ENCODE peak calls at places on chromosomes 3 and 15, in nine cellular contexts. E is body of pancreas, B is OCI-LY7, Z is HCT116, I is WTC11, O is endothelial cell, X is neural progenitor cell, L is progenitor cell of endocrine pancreas, F is thyroid gland. D is an unnamed sample.

GRCh38 chr3:86961297-86961696 is 29.7 kb downstream of the VGLL3 start:
- DNase-seq in E (no peak), B (no peak), Z (no peak), I (no peak), O (no peak), X (no peak), L (no peak), F (no peak), D (no peak)

GRCh38 chr3:107992976-107993684 is 97.7 kb downstream of the CD47 start:
- DNase-seq in E (no peak), B (no peak), Z (no peak), I (no peak), O (no peak), X (no peak), L (no peak), F (no peak), D (no peak)

GRCh38 chr3:197595470-197596185 is 39.9 kb upstream of the BDH1 start:
- DNase-seq in E (no peak), B (no peak), Z (no peak), I (no peak), O (no peak), X (no peak), L (no peak), F (no peak), D (no peak)

GRCh38 chr15:93073465-93073952 is 15.5 kb downstream of the RGMA start:
- DNase-seq in E (peak; percentile 35), B (no peak), Z (no peak), I (no peak), O (no peak), X (peak; percentile 72), L (no peak), F (peak; percentile 33), D (peak; percentile 30)

GRCh38 chr3:127815641-127816605 is 6.4 kb downstream of the MGLL start:
- DNase-seq in E (no peak), B (no peak), Z (no peak), I (no peak), O (no peak), X (no peak), L (no peak), F (no peak), D (no peak)

GRCh38 chr3:67648701-67649100 is 5.7 kb downstream of the SUCLG2 start:
- DNase-seq in E (no peak), B (no peak), Z (no peak), I (no peak), O (no peak), X (no peak), L (no peak), F (no peak), D (no peak)

GRCh38 chr3:45273681-45274515 is 47.8 kb upstream of the TMEM158 start:
- DNase-seq in E (no peak), B (no peak), Z (no peak), I (no peak), O (no peak), X (no peak), L (no peak), F (no peak), D (no peak)

GRCh38 chr3:25663324-25664065 is 1.2 kb downstream of the TOP2B start:
- DNase-seq in E (peak; percentile 45), B (peak; percentile 71), Z (peak; percentile 8), I (no peak), O (peak; percentile 14), X (peak; percentile 57), L (no peak), F (no peak), D (peak; percentile 22)

GRCh38 chr15:90362936-90363212 is 10.8 kb downstream of the ZNF774 start:
- DNase-seq in E (no peak), B (no peak), Z (no peak), I (no peak), O (no peak), X (no peak), L (no peak), F (no peak), D (no peak)

GRCh38 chr3:37103103-37103815 is 71.1 kb downstream of the LRRFIP2 start:
- DNase-seq in E (no peak), B (no peak), Z (no peak), I (no peak), O (no peak), X (no peak), L (no peak), F (no peak), D (no peak)

GRCh38 chr15:57522148-57522547 is 69.6 kb upstream of the MYZAP start:
- DNase-seq in E (peak; percentile 50), B (no peak), Z (no peak), I (no peak), O (no peak), X (no peak), L (no peak), F (peak; percentile 94), D (no peak)

GRCh38 chr3:117036259-117036799 is 326.8 kb downstream of the TUSC7 start:
- DNase-seq in E (no peak), B (no peak), Z (no peak), I (no peak), O (no peak), X (no peak), L (no peak), F (peak; percentile 17), D (no peak)

GRCh38 chr15:101434032-101434920 is 55.2 kb downstream of the PCSK6 start:
- DNase-seq in E (no peak), B (no peak), Z (no peak), I (no peak), O (no peak), X (no peak), L (no peak), F (no peak), D (no peak)

GRCh38 chr3:10469406-10470119 is 35.8 kb downstream of the ATP2B2 start:
- DNase-seq in E (no peak), B (no peak), Z (no peak), I (no peak), O (no peak), X (peak; percentile 39), L (no peak), F (no peak), D (peak; percentile 31)

GRCh38 chr3:60752800-60753199 is 498.5 kb downstream of the FHIT start:
- DNase-seq in E (no peak), B (no peak), Z (no peak), I (no peak), O (no peak), X (no peak), L (no peak), F (no peak), D (no peak)

GRCh38 chr3:142976621-142977398 is 13.3 kb upstream of the PAQR9 start:
- DNase-seq in E (peak; percentile 77), B (no peak), Z (peak; percentile 61), I (no peak), O (no peak), X (no peak), L (no peak), F (peak; percentile 18), D (no peak)

GRCh38 chr15:50767332-50767861 is 1.9 kb upstream of the SPPL2A start:
- DNase-seq in E (peak; percentile 29), B (no peak), Z (no peak), I (no peak), O (no peak), X (no peak), L (no peak), F (no peak), D (no peak)

GRCh38 chr3:38689774-38690173 is 40.3 kb upstream of the SCN5A start:
- DNase-seq in E (no peak), B (no peak), Z (no peak), I (no peak), O (no peak), X (no peak), L (no peak), F (no peak), D (no peak)
- TF ChIP-seq CTCF in E (no peak), B (no peak), Z (no peak), I (no peak), O (no peak), X (no peak), L (no peak), F (no peak), D (no peak)

DNA sequence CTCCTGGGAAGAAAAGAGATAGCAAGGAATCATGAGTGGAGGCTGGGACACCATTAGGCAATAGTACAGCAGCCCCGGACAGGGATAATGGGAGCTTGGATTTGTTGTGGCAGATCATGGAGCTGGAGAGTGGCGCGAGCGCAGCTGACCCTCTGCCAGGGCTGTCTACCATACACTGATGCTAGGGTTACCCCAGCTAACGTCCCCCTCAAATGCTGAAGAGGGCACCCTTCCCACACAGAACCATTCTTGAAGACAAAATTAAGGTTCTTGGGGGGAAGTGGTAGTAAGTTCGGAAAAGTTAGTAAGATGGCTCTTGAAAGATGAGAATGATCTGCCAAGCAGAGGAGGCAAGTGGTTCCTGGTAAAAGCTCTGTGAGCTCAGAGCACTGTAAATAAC is 61.1 kb downstream of the ST3GAL6 start:
- DNase-seq in E (no peak), B (no peak), Z (no peak), I (no peak), O (no peak), X (no peak), L (no peak), F (no peak), D (no peak)
- TF ChIP-seq CTCF in E (no peak), B (peak; percentile 30), Z (peak; percentile 38), I (no peak), O (no peak), X (no peak), L (no peak), F (no peak), D (no peak)

DNA sequence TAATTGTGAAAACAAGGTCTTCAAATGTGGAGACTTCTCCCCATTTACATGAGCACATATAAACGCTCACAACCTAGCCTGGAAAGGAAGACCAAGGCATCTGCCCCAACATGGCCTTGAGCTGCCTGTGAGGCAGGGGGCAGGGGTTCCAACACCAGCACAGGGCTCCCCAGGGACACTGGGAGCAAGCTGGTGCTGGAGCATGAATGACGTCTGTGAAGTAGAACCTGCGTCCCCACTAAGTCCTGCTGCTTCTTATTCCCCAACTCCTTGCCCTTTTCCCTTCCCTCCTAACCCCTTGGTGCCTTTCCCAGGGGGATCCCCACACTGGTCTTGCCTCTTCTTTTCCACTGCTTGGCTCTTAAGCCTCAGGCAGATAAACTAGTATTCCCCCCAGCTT is 93.1 kb downstream of the RBPMS2 start:
- DNase-seq in E (no peak), B (no peak), Z (no peak), I (no peak), O (no peak), X (no peak), L (no peak), F (no peak), D (no peak)
- TF ChIP-seq CTCF in E (no peak), B (no peak), Z (no peak), I (no peak), O (no peak), X (no peak), L (no peak), F (no peak), D (no peak)

DNA sequence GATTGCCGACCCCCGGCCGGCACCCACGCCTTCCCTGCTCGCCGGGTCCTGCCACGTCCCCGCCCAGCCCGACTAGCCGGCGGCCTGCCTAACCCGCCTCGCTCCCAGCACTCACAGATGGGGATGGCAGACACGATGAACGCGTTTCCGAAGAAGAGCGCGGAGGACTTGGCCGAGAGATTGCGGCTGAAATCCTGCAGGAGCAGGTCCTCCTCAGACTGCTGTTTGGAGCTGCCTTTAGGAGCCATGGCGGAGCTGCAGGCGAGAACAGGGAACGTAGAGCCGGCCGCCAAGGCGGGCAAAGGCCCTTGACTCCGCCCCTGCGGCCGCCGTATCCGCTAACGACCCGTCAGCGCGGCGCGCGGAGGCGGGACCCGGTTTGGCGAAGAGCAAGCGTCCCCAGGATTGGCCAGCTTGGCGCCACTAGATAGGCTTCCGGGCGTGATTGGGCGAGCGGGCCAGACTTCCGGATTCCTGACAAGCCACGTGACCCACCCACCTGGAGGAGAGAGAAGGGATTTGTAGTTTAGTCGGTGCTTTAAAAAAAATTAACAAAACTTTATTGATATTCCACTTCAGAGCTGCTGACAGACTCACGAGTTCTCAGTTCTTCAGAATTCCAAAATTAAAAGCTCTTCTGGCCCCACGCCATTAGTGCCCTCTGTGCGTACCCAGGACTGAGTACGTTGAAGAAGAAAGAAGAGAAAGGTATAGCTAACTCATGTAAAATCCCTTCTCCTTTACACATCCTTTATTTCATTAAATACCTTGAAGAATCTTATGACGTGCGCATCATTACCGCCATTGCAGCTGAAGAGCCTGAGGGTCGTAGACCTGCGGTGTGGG is at the start of gene SSR3:
- DNase-seq in E (peak; percentile 99), B (peak; percentile 99), Z (peak; percentile 98), I (peak; percentile 98), O (peak; percentile 99), X (peak; percentile 99), L (peak; percentile 98), F (peak; percentile 100), D (peak; percentile 97)
- TF ChIP-seq CTCF in E (peak; percentile 84), B (no peak), Z (no peak), I (no peak), O (no peak), X (peak; percentile 16), L (peak; percentile 35), F (no peak), D (no peak)